ENCODE peak calls at places on chromosomes 5 and 9, in five cellular contexts. C, I, N, A and Z are unnamed samples.

GRCh38 chr5:160165137-160166068 is 46.2 kb upstream of the PWWP2A start:
- DNase-seq in C (no peak), I (peak; percentile 89), N (peak; percentile 88), A (no peak), Z (peak; percentile 97)

GRCh38 chr5:83362526-83362925 is 109.0 kb upstream of the VCAN start:
- DNase-seq in C (no peak), I (no peak), N (no peak), A (no peak), Z (no peak)

GRCh38 chr9:38066167-38066906 is 2.7 kb downstream of the SHB start:
- DNase-seq in C (no peak), I (no peak), N (no peak), A (no peak), Z (no peak)

GRCh38 chr9:2809692-2810423 is 34.0 kb downstream of the PUM3 start:
- DNase-seq in C (no peak), I (no peak), N (no peak), A (no peak), Z (no peak)

GRCh38 chr9:121559183-121559582 is 59.5 kb upstream of the GGTA1 start:
- DNase-seq in C (no peak), I (no peak), N (no peak), A (no peak), Z (no peak)

GRCh38 chr9:91179237-91180138 is 182.2 kb downstream of the AUH start:
- DNase-seq in C (no peak), I (peak; percentile 40), N (no peak), A (no peak), Z (no peak)

GRCh38 chr9:69571032-69571431 is 101.1 kb downstream of the APBA1 start:
- DNase-seq in C (no peak), I (no peak), N (no peak), A (no peak), Z (no peak)

GRCh38 chr5:98563885-98564653 is 209.4 kb upstream of the RGMB start:
- DNase-seq in C (no peak), I (no peak), N (no peak), A (no peak), Z (no peak)

GRCh38 chr9:11194249-11194648 is 581.4 kb upstream of the PTPRD start:
- DNase-seq in C (no peak), I (no peak), N (no peak), A (no peak), Z (no peak)

GRCh38 chr9:96565684-96566360 is 53.8 kb downstream of the CDC14B start:
- DNase-seq in C (no peak), I (no peak), N (no peak), A (peak; percentile 51), Z (no peak)

GRCh38 chr5:91378683-91379601 is 4.2 kb downstream of the ARRDC3 start:
- DNase-seq in C (no peak), I (no peak), N (no peak), A (no peak), Z (no peak)

GRCh38 chr5:136079195-136079985 is 50.6 kb downstream of the TGFBI start:
- DNase-seq in C (no peak), I (no peak), N (no peak), A (no peak), Z (no peak)

GRCh38 chr5:134451618-134452505 is 40.2 kb upstream of the CDKN2AIPNL start:
- DNase-seq in C (no peak), I (no peak), N (peak; percentile 46), A (no peak), Z (peak; percentile 43)

GRCh38 chr5:91162534-91163381 is 220.4 kb downstream of the ARRDC3 start:
- DNase-seq in C (peak; percentile 3), I (no peak), N (no peak), A (peak; percentile 50), Z (no peak)

GRCh38 chr5:3226171-3226570 is 369.5 kb upstream of the IRX1 start:
- DNase-seq in C (no peak), I (no peak), N (no peak), A (no peak), Z (no peak)

GRCh38 chr5:125349432-125349831 is 603.0 kb upstream of the ZNF608 start:
- DNase-seq in C (no peak), I (no peak), N (no peak), A (no peak), Z (no peak)

GRCh38 chr5:73735032-73735734 is 109.2 kb downstream of the ARHGEF28 start:
- DNase-seq in C (no peak), I (no peak), N (no peak), A (no peak), Z (no peak)

GRCh38 chr5:9233712-9234111 is 312.2 kb downstream of the SEMA5A start:
- DNase-seq in C (no peak), I (no peak), N (no peak), A (no peak), Z (no peak)

GRCh38 chr5:114176356-114176755 is 185.5 kb upstream of the KCNN2 start:
- DNase-seq in C (no peak), I (no peak), N (no peak), A (no peak), Z (no peak)

GRCh38 chr9:19269582-19269981 is 39.1 kb downstream of the DENND4C start:
- DNase-seq in C (no peak), I (no peak), N (no peak), A (no peak), Z (no peak)

GRCh38 chr5:10502578-10502977 is 60.9 kb downstream of the ROPN1L start:
- DNase-seq in C (no peak), I (no peak), N (no peak), A (no peak), Z (no peak)

GRCh38 chr5:114438471-114438870 is 76.6 kb downstream of the KCNN2 start:
- DNase-seq in C (no peak), I (no peak), N (no peak), A (no peak), Z (no peak)

GRCh38 chr5:156883316-156883875 is 33.3 kb downstream of the PPP1R2B start:
- DNase-seq in C (no peak), I (no peak), N (no peak), A (no peak), Z (no peak)

GRCh38 chr5:19900269-19900668 is 87.7 kb downstream of the CDH18 start:
- DNase-seq in C (no peak), I (no peak), N (no peak), A (no peak), Z (no peak)

GRCh38 chr5:114412509-114413171 is 50.8 kb downstream of the KCNN2 start:
- DNase-seq in C (no peak), I (no peak), N (no peak), A (no peak), Z (no peak)

GRCh38 chr5:68565427-68565826 is 349.9 kb downstream of the PIK3R1 start:
- DNase-seq in C (no peak), I (no peak), N (no peak), A (peak; percentile 9), Z (peak; percentile 84)

GRCh38 chr5:60887096-60887495 is 43.0 kb upstream of the ELOVL7 start:
- DNase-seq in C (no peak), I (no peak), N (no peak), A (no peak), Z (no peak)

GRCh38 chr5:60886158-60886557 is 42.1 kb upstream of the ELOVL7 start:
- DNase-seq in C (no peak), I (no peak), N (no peak), A (no peak), Z (no peak)

GRCh38 chr5:60888359-60889061 is 44.4 kb upstream of the ELOVL7 start:
- DNase-seq in C (no peak), I (no peak), N (no peak), A (no peak), Z (no peak)

GRCh38 chr5:60883229-60883628 is 39.2 kb upstream of the ELOVL7 start:
- DNase-seq in C (no peak), I (no peak), N (no peak), A (peak; percentile 44), Z (no peak)
- TF ChIP-seq CTCF in C (no peak), I (no peak), N (peak; percentile 46), A (peak; percentile 55), Z (peak; percentile 46)

GRCh38 chr9:99905833-99906402 is 536 bp upstream of the STX17 start:
- DNase-seq in C (no peak), I (no peak), N (no peak), A (no peak), Z (no peak)

GRCh38 chr9:99911600-99911999 is 5.1 kb downstream of the STX17 start:
- DNase-seq in C (no peak), I (no peak), N (no peak), A (no peak), Z (no peak)

GRCh38 chr9:99907208-99907532 is 716 bp downstream of the STX17 start:
- DNase-seq in C (no peak), I (no peak), N (no peak), A (no peak), Z (no peak)

GRCh38 chr9:99903393-99903792 is 3.1 kb upstream of the STX17 start:
- DNase-seq in C (no peak), I (no peak), N (no peak), A (no peak), Z (no peak)

DNA sequence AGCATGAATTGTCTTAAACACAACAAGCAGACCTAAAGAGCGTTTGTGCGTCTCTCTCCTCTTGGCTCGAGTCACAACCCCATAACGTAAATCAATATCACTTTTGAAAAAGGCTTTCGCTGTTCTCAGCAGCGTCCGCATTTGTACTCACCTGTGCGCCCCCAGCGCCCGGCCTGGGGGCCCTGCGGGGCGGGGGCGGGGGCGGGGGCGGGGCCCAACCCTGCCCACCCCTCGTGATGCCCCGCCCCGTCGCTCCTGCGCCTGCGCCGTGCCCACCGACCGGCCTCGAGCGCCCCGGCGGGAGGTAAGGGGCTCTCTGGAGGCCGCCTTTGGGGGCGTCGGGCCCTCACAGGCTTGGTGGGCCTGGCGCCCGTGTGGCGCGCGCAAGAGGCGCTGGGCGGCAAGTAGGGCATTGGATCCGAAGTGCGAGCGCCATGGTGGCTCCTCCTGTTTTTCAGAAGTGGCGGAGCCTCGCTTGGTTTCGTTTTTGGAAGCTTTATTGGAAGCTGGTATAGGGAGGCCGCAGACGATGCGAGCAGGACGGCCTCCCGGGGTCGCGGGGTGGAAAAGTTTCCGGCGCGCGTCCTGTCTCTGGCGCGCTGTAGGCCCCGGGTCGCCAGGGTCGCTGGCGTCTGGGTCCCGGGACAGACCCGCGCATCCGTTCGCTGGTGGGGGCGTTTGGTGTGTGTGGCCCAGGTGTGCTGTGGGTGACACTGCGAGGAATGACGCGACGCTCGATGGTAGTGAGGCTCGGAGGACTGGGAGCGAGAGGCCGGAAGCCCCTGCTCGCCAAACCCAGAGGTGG is at the start of gene STX17:
- DNase-seq in C (peak; percentile 78), I (peak; percentile 87), N (peak; percentile 79), A (peak; percentile 94), Z (peak; percentile 88)
- TF ChIP-seq CTCF in C (no peak), I (no peak), N (peak; percentile 29), A (no peak), Z (no peak)

GRCh38 chr5:1672396-1672795 is 127.2 kb downstream of the MRPL36 start:
- DNase-seq in C (no peak), I (no peak), N (no peak), A (peak; percentile 26), Z (no peak)

GRCh38 chr5:1669276-1670155 is 130.1 kb downstream of the MRPL36 start:
- DNase-seq in C (no peak), I (no peak), N (no peak), A (no peak), Z (no peak)

GRCh38 chr5:1670342-1670741 is 129.3 kb downstream of the MRPL36 start:
- DNase-seq in C (no peak), I (no peak), N (no peak), A (no peak), Z (no peak)

GRCh38 chr5:1671351-1671750 is 128.3 kb downstream of the MRPL36 start:
- DNase-seq in C (no peak), I (no peak), N (no peak), A (no peak), Z (no peak)

GRCh38 chr5:1673042-1673674 is 126.5 kb downstream of the MRPL36 start:
- DNase-seq in C (no peak), I (no peak), N (no peak), A (peak; percentile 14), Z (no peak)
- TF ChIP-seq CTCF in C (no peak), I (no peak), N (no peak), A (no peak), Z (no peak)

GRCh38 chr5:141420855-141421488 is at the start of gene PCDHGA11:
- DNase-seq in C (no peak), I (no peak), N (no peak), A (peak; percentile 71), Z (peak; percentile 51)
- TF ChIP-seq CTCF in C (no peak), I (no peak), N (peak; percentile 18), A (peak; percentile 73), Z (peak; percentile 47)